ENCODE peak calls at places on chromosomes 2 and 18, in nine cellular contexts. N, T, Z, O, I, H, D, X and S are unnamed samples.

GRCh38 chr18:70046207-70046606 is 98.5 kb upstream of the CD226 start:
- DNase-seq in N (no peak), I (no peak), T (no peak), H (no peak), O (peak; percentile 31), D (no peak), Z (no peak), X (no peak), S (no peak)

GRCh38 chr18:46062781-46063180 is 9.3 kb downstream of the PSTPIP2 start:
- DNase-seq in N (no peak), H (no peak), O (no peak), X (no peak), I (no peak), D (no peak), Z (no peak), T (no peak), S (no peak)

GRCh38 chr2:46520108-46520507 is 40.7 kb downstream of the TMEM247 start:
- DNase-seq in H (no peak), D (no peak), Z (no peak), O (no peak), I (no peak), N (no peak), T (no peak), X (no peak), S (no peak)

GRCh38 chr2:55112229-55113016 is 62.2 kb upstream of the RTN4 start:
- DNase-seq in I (peak; percentile 83), D (no peak), Z (no peak), H (no peak), O (no peak), N (no peak), X (peak; percentile 60), T (no peak), S (no peak)

GRCh38 chr2:161842751-161843433 is 218.7 kb downstream of the SLC4A10 start:
- DNase-seq in H (no peak), N (no peak), I (no peak), Z (no peak), X (no peak), T (no peak), O (no peak), D (no peak), S (no peak)

GRCh38 chr2:126535408-126535807 is 120.5 kb upstream of the GYPC start:
- DNase-seq in D (no peak), Z (no peak), H (no peak), N (no peak), T (no peak), X (no peak), I (no peak), O (no peak), S (no peak)

GRCh38 chr2:60029248-60029883 is 524.1 kb downstream of the BCL11A start:
- DNase-seq in X (no peak), Z (no peak), O (no peak), I (no peak), D (no peak), T (no peak), N (no peak), H (no peak), S (no peak)

GRCh38 chr2:164671664-164672396 is 50.5 kb upstream of the GRB14 start:
- DNase-seq in T (no peak), N (no peak), H (no peak), I (no peak), Z (no peak), D (no peak), X (no peak), O (no peak), S (no peak)

GRCh38 chr2:181998045-181998444 is 12.4 kb downstream of the PPP1R1C start:
- DNase-seq in X (no peak), Z (no peak), N (no peak), I (no peak), T (no peak), O (peak; percentile 4), H (no peak), D (peak; percentile 80), S (peak; percentile 36)

GRCh38 chr2:108905176-108905575 is 83.8 kb downstream of the EDAR start:
- DNase-seq in Z (no peak), T (no peak), I (no peak), D (no peak), H (no peak), X (no peak), N (no peak), O (no peak), S (no peak)

GRCh38 chr2:172241219-172241618 is 138.5 kb upstream of the DLX2 start:
- DNase-seq in D (no peak), O (no peak), H (no peak), N (no peak), Z (no peak), I (no peak), X (no peak), T (no peak), S (no peak)

GRCh38 chr18:55115606-55116005 is 156.3 kb upstream of the CCDC68 start:
- DNase-seq in T (no peak), H (no peak), X (no peak), O (no peak), D (no peak), N (no peak), Z (no peak), I (no peak), S (no peak)

GRCh38 chr18:54780970-54781369 is 47.3 kb upstream of the RAB27B start:
- DNase-seq in I (no peak), O (no peak), H (no peak), T (no peak), D (no peak), N (no peak), X (no peak), Z (no peak), S (no peak)